ENCODE peak calls at places on chromosome 18, in eight cellular contexts. T, E, L, J, G, I, N and V are unnamed samples.

GRCh38 chr18:36015629-36016028 is 43.1 kb downstream of the RMP24 start:
- DNase-seq in I (no peak), N (no peak), G (no peak), E (no peak), J (no peak), T (no peak), L (no peak), V (no peak)

GRCh38 chr18:46428368-46428767 is 228.7 kb downstream of the LOXHD1 start:
- DNase-seq in G (no peak), J (no peak), N (no peak), L (no peak), I (no peak), E (no peak), T (no peak), V (no peak)

GRCh38 chr18:72086421-72086820 is 457.7 kb downstream of the CBLN2 start:
- DNase-seq in T (no peak), N (no peak), I (no peak), L (peak; percentile 49), E (no peak), J (no peak), G (peak; percentile 82), V (no peak)

GRCh38 chr18:36158261-36158867 is 28.7 kb downstream of the ELP2 start:
- DNase-seq in L (no peak), I (no peak), E (no peak), N (no peak), J (no peak), G (no peak), T (no peak), V (no peak)

GRCh38 chr18:58557013-58557435 is 71.9 kb downstream of the ALPK2 start:
- DNase-seq in G (no peak), N (no peak), J (no peak), T (no peak), E (peak; percentile 63), L (no peak), I (no peak), V (no peak)

GRCh38 chr18:55732227-55733106 is 144.5 kb upstream of the TCF4 start:
- DNase-seq in N (no peak), J (no peak), T (no peak), G (no peak), I (no peak), L (no peak), E (no peak), V (no peak)

GRCh38 chr18:1483386-1483785 is 578.7 kb downstream of the ADCYAP1 start:
- DNase-seq in N (no peak), G (no peak), I (no peak), J (no peak), L (no peak), T (no peak), E (no peak), V (no peak)

GRCh38 chr18:14969507-14969906 is 221.5 kb downstream of the ANKRD30B start:
- DNase-seq in N (no peak), E (no peak), G (no peak), L (no peak), J (no peak), I (no peak), T (no peak), V (no peak)

GRCh38 chr18:24395049-24395780 is 2.4 kb downstream of the OSBPL1A start:
- DNase-seq in N (no peak), L (peak; percentile 11), J (no peak), E (no peak), T (no peak), G (peak; percentile 19), I (no peak), V (peak; percentile 57)

GRCh38 chr18:46915800-46916550 is 1.3 kb downstream of the PIAS2 start:
- DNase-seq in N (no peak), L (no peak), J (no peak), E (no peak), I (no peak), G (no peak), T (no peak), V (no peak)

GRCh38 chr18:49647496-49648168 is 85.8 kb downstream of the LIPG start:
- DNase-seq in J (no peak), G (no peak), I (no peak), T (no peak), L (no peak), N (no peak), E (no peak), V (no peak)